ENCODE peak calls at places on chromosomes 16 and 17, in five cellular contexts. One of them, this sample, is unnamed.

GRCh38 chr16:19911204-19911603 is 26.6 kb upstream of the GPRC5B start:
- DNase-seq in WTC11: no peak
- DNase-seq in NCI-H2081: no peak
- DNase-seq in sigmoid colon: no peak
- DNase-seq in naive thymus-derived CD4-positive, alpha-beta T cell: no peak
- DNase-seq in this sample: no peak

GRCh38 chr17:43449470-43450202 is 34.1 kb upstream of the DHX8 start:
- DNase-seq in NCI-H2081: no peak
- DNase-seq in sigmoid colon: no peak
- DNase-seq in naive thymus-derived CD4-positive, alpha-beta T cell: no peak
- DNase-seq in WTC11: no peak
- DNase-seq in this sample: no peak

GRCh38 chr17:17226451-17227265 is 10.3 kb downstream of the FLCN start:
- DNase-seq in sigmoid colon: peak; percentile 22
- DNase-seq in naive thymus-derived CD4-positive, alpha-beta T cell: no peak
- DNase-seq in WTC11: no peak
- DNase-seq in NCI-H2081: no peak
- DNase-seq in this sample: no peak

GRCh38 chr17:58991718-58992331 is 114.9 kb downstream of the TRIM37 start:
- DNase-seq in NCI-H2081: no peak
- DNase-seq in naive thymus-derived CD4-positive, alpha-beta T cell: no peak
- DNase-seq in sigmoid colon: no peak
- DNase-seq in WTC11: no peak
- DNase-seq in this sample: no peak

GRCh38 chr16:19210968-19211367 is 42.9 kb downstream of the SYT17 start:
- DNase-seq in sigmoid colon: no peak
- DNase-seq in naive thymus-derived CD4-positive, alpha-beta T cell: no peak
- DNase-seq in WTC11: no peak
- DNase-seq in NCI-H2081: no peak
- DNase-seq in this sample: no peak

GRCh38 chr17:66348605-66349165 is 46.3 kb downstream of the PRKCA start:
- DNase-seq in WTC11: no peak
- DNase-seq in sigmoid colon: peak; percentile 75
- DNase-seq in naive thymus-derived CD4-positive, alpha-beta T cell: no peak
- DNase-seq in NCI-H2081: peak; percentile 21
- DNase-seq in this sample: no peak

GRCh38 chr17:65797809-65798208 is 236.4 kb upstream of the AXIN2 start:
- DNase-seq in naive thymus-derived CD4-positive, alpha-beta T cell: peak; percentile 17
- DNase-seq in NCI-H2081: no peak
- DNase-seq in WTC11: peak; percentile 67
- DNase-seq in sigmoid colon: no peak
- DNase-seq in this sample: no peak

GRCh38 chr17:82950525-82951102 is 110.8 kb upstream of the ZNF750 start:
- DNase-seq in sigmoid colon: peak; percentile 36
- DNase-seq in WTC11: no peak
- DNase-seq in NCI-H2081: no peak
- DNase-seq in naive thymus-derived CD4-positive, alpha-beta T cell: no peak
- DNase-seq in this sample: no peak

GRCh38 chr16:27819881-27820610 is 243.5 kb downstream of the GSG1L start:
- DNase-seq in WTC11: no peak
- DNase-seq in NCI-H2081: no peak
- DNase-seq in sigmoid colon: peak; percentile 38
- DNase-seq in naive thymus-derived CD4-positive, alpha-beta T cell: no peak
- DNase-seq in this sample: no peak

GRCh38 chr17:83154311-83155127 is 75.1 kb downstream of the METRNL start:
- DNase-seq in WTC11: no peak
- DNase-seq in NCI-H2081: no peak
- DNase-seq in sigmoid colon: peak; percentile 45
- DNase-seq in naive thymus-derived CD4-positive, alpha-beta T cell: no peak
- DNase-seq in this sample: no peak

GRCh38 chr17:68456529-68457167 is 648 bp downstream of the WIPI1 start:
- DNase-seq in NCI-H2081: peak; percentile 29
- DNase-seq in naive thymus-derived CD4-positive, alpha-beta T cell: no peak
- DNase-seq in sigmoid colon: peak; percentile 92
- DNase-seq in WTC11: peak; percentile 72
- DNase-seq in this sample: peak; percentile 93

GRCh38 chr16:55386534-55387296 is 62.7 kb downstream of the IRX6 start:
- DNase-seq in NCI-H2081: no peak
- DNase-seq in sigmoid colon: no peak
- DNase-seq in WTC11: no peak
- DNase-seq in naive thymus-derived CD4-positive, alpha-beta T cell: no peak
- DNase-seq in this sample: no peak

GRCh38 chr17:72119963-72120877 is 600 bp upstream of the SOX9 start:
- DNase-seq in WTC11: peak; percentile 46
- DNase-seq in sigmoid colon: peak; percentile 68
- DNase-seq in naive thymus-derived CD4-positive, alpha-beta T cell: no peak
- DNase-seq in NCI-H2081: no peak
- DNase-seq in this sample: no peak

GRCh38 chr16:12750554-12750918 is 53.2 kb downstream of the CPPED1 start:
- DNase-seq in sigmoid colon: no peak
- DNase-seq in naive thymus-derived CD4-positive, alpha-beta T cell: no peak
- DNase-seq in WTC11: no peak
- DNase-seq in NCI-H2081: no peak
- DNase-seq in this sample: no peak

GRCh38 chr17:71530227-71530626 is 590.6 kb upstream of the SOX9 start:
- DNase-seq in sigmoid colon: no peak
- DNase-seq in NCI-H2081: no peak
- DNase-seq in WTC11: no peak
- DNase-seq in naive thymus-derived CD4-positive, alpha-beta T cell: no peak
- DNase-seq in this sample: no peak

GRCh38 chr16:56914896-56915295 is 17.0 kb upstream of the HERPUD1 start:
- DNase-seq in WTC11: no peak
- DNase-seq in NCI-H2081: no peak
- DNase-seq in naive thymus-derived CD4-positive, alpha-beta T cell: no peak
- DNase-seq in sigmoid colon: peak; percentile 18
- DNase-seq in this sample: no peak

GRCh38 chr17:49240619-49241018 is 10.0 kb upstream of the PHOSPHO1 start:
- DNase-seq in WTC11: no peak
- DNase-seq in naive thymus-derived CD4-positive, alpha-beta T cell: no peak
- DNase-seq in sigmoid colon: no peak
- DNase-seq in NCI-H2081: no peak
- DNase-seq in this sample: no peak